ENCODE peak calls at places on chromosomes 6 and 20, in ten cellular contexts. P is mesendoderm, M is Right ventricle myocardium inferior, U is hepatic stellate cell, G is anterior cingulate cortex, K is SW480, N is GM23248, V is lung microvascular endothelial cell, W is H9, I is GM13976. E is an unnamed sample.

GRCh38 chr6:44128020-44128917 is 915 bp downstream of the TMEM63B start:
- DNase-seq in U (peak; percentile 71), I (peak; percentile 73), V (peak; percentile 48), P (peak; percentile 39), G (no peak), W (peak; percentile 48), M (peak; percentile 81), K (peak; percentile 23), N (peak; percentile 80), E (peak; percentile 44)

GRCh38 chr20:52217689-52218395 is 26.3 kb upstream of the ZFP64 start:
- DNase-seq in I (no peak), U (no peak), N (no peak), M (no peak), W (no peak), P (no peak), K (no peak), V (no peak), G (no peak), E (no peak)

GRCh38 chr6:41111017-41111416 is 38.2 kb downstream of the NFYA start:
- DNase-seq in M (no peak), I (no peak), U (no peak), W (no peak), P (no peak), V (no peak), N (no peak), G (no peak), K (no peak), E (no peak)

GRCh38 chr6:56693246-56693607 is 50.5 kb upstream of the DST start:
- DNase-seq in P (no peak), K (no peak), U (no peak), M (peak; percentile 96), W (no peak), V (peak; percentile 51), G (no peak), N (peak; percentile 96), I (no peak), E (no peak)

GRCh38 chr6:35411066-35411465 is 41.1 kb upstream of the FANCE start:
- DNase-seq in N (no peak), M (no peak), P (no peak), U (no peak), G (no peak), I (no peak), W (no peak), V (no peak), K (no peak), E (no peak)

GRCh38 chr6:116251568-116252384 is 2.1 kb downstream of the TSPYL4 start:
- DNase-seq in G (no peak), P (peak; percentile 73), I (no peak), N (peak; percentile 89), V (peak; percentile 60), U (peak; percentile 54), K (no peak), M (no peak), W (peak; percentile 39), E (no peak)

GRCh38 chr20:5688431-5688972 is 61.7 kb upstream of the SHLD1 start:
- DNase-seq in V (peak; percentile 17), N (no peak), W (no peak), G (no peak), U (no peak), K (no peak), P (no peak), M (peak; percentile 69), I (no peak), E (no peak)

GRCh38 chr20:3889489-3890409 is 562 bp downstream of the PANK2 start:
- DNase-seq in N (peak; percentile 48), G (no peak), M (no peak), V (peak; percentile 51), K (peak; percentile 35), P (peak; percentile 46), I (peak; percentile 65), U (no peak), W (no peak), E (peak; percentile 77)

GRCh38 chr6:133623065-133623464 is 265.8 kb upstream of the TCF21 start:
- DNase-seq in G (no peak), K (no peak), N (peak; percentile 55), I (no peak), P (no peak), V (peak; percentile 17), U (no peak), M (no peak), W (no peak), E (no peak)

GRCh38 chr20:61839912-61840441 is 225.7 kb downstream of the TAF4 start:
- DNase-seq in G (no peak), M (no peak), N (no peak), V (no peak), P (no peak), I (no peak), W (no peak), K (no peak), U (no peak), E (no peak)

GRCh38 chr6:151796842-151797530 is 10.5 kb upstream of the ESR1 start:
- DNase-seq in W (no peak), G (no peak), P (no peak), K (no peak), I (no peak), V (no peak), U (no peak), N (no peak), M (no peak), E (no peak)

GRCh38 chr6:27592481-27593199 is 119.7 kb upstream of the ZNF184 start:
- DNase-seq in M (no peak), N (peak; percentile 75), U (peak; percentile 61), V (peak; percentile 29), I (peak; percentile 78), G (peak; percentile 2), P (peak; percentile 98), K (peak; percentile 76), W (peak; percentile 81), E (peak; percentile 89)

GRCh38 chr20:37519508-37520416 is 1.3 kb upstream of the NNAT start:
- DNase-seq in V (peak; percentile 43), I (peak; percentile 33), K (no peak), P (peak; percentile 61), W (no peak), U (no peak), G (no peak), N (no peak), M (no peak), E (no peak)

GRCh38 chr6:57013501-57013900 is 33.0 kb upstream of the KIAA1586 start:
- DNase-seq in P (no peak), K (no peak), W (no peak), V (peak; percentile 48), U (peak; percentile 46), I (no peak), M (no peak), G (no peak), N (peak; percentile 91), E (no peak)

GRCh38 chr20:12821249-12821648 is 187.5 kb upstream of the SPTLC3 start:
- DNase-seq in W (no peak), P (no peak), U (no peak), V (no peak), N (no peak), G (no peak), I (no peak), M (no peak), K (no peak), E (no peak)

GRCh38 chr6:52098649-52099184 is 11.3 kb upstream of the PKHD1 start:
- DNase-seq in G (no peak), V (peak; percentile 14), K (no peak), M (no peak), U (no peak), P (no peak), I (no peak), N (peak; percentile 8), W (no peak), E (no peak)

GRCh38 chr6:47161176-47161687 is 119.1 kb upstream of the ADGRF1 start:
- DNase-seq in W (no peak), M (no peak), N (peak; percentile 65), K (peak; percentile 2), G (no peak), U (no peak), V (peak; percentile 13), I (no peak), P (no peak), E (no peak)

GRCh38 chr6:29751480-29751879 is 28.2 kb downstream of the HLA-F start:
- DNase-seq in N (no peak), V (no peak), M (no peak), U (no peak), P (no peak), K (no peak), W (no peak), I (no peak), G (no peak), E (no peak)

GRCh38 chr6:13924949-13925881 is at the start of gene RNF182:
- DNase-seq in P (peak; percentile 11), M (no peak), N (peak; percentile 16), V (no peak), I (peak; percentile 85), K (peak; percentile 23), W (no peak), U (peak; percentile 51), G (no peak), E (no peak)

GRCh38 chr6:36925809-36926208 is 28.7 kb upstream of the PI16 start:
- DNase-seq in W (no peak), U (no peak), I (peak; percentile 56), K (no peak), M (no peak), N (no peak), P (no peak), G (no peak), V (no peak), E (no peak)

GRCh38 chr6:131262060-131262459 is 126.8 kb downstream of the AKAP7 start:
- DNase-seq in V (no peak), G (no peak), P (no peak), I (no peak), N (no peak), U (no peak), W (no peak), M (no peak), K (no peak), E (no peak)

GRCh38 chr20:16158976-16159286 is 414.3 kb downstream of the KIF16B start:
- DNase-seq in P (no peak), W (no peak), U (no peak), V (no peak), M (no peak), N (no peak), K (no peak), I (no peak), G (no peak), E (peak; percentile 0)

E was measured in GM06990.